ENCODE peak calls at places on chromosomes 3 and 15, in eight cellular contexts. One of them, this sample, is unnamed.

GRCh38 chr3:77524467-77524866 is 484.6 kb downstream of the ROBO2 start:
- DNase-seq in left ventricle myocardium inferior: no peak
- DNase-seq in ureter: no peak
- DNase-seq in astrocyte of the spinal cord: no peak
- DNase-seq in HT1080: no peak
- DNase-seq in NCI-H2029 treated with DMSO at 0.1 percent for 48 hours: no peak
- DNase-seq in DMS153: no peak
- DNase-seq in hippocampal formation: no peak
- DNase-seq in this sample: no peak

GRCh38 chr3:56940989-56941388 is 119.5 kb upstream of the SPATA12 start:
- DNase-seq in left ventricle myocardium inferior: no peak
- DNase-seq in ureter: no peak
- DNase-seq in astrocyte of the spinal cord: no peak
- DNase-seq in HT1080: no peak
- DNase-seq in NCI-H2029 treated with DMSO at 0.1 percent for 48 hours: no peak
- DNase-seq in DMS153: no peak
- DNase-seq in hippocampal formation: no peak
- DNase-seq in this sample: no peak

GRCh38 chr3:99686955-99687612 is 48.7 kb downstream of the COL8A1 start:
- DNase-seq in left ventricle myocardium inferior: peak; percentile 40
- DNase-seq in ureter: peak; percentile 48
- DNase-seq in astrocyte of the spinal cord: peak; percentile 76
- DNase-seq in HT1080: peak; percentile 66
- DNase-seq in NCI-H2029 treated with DMSO at 0.1 percent for 48 hours: no peak
- DNase-seq in DMS153: no peak
- DNase-seq in hippocampal formation: peak; percentile 3
- DNase-seq in this sample: peak; percentile 67

GRCh38 chr3:40207796-40208195 is 101.7 kb upstream of the EIF1B start:
- DNase-seq in left ventricle myocardium inferior: no peak
- DNase-seq in ureter: no peak
- DNase-seq in astrocyte of the spinal cord: no peak
- DNase-seq in HT1080: no peak
- DNase-seq in NCI-H2029 treated with DMSO at 0.1 percent for 48 hours: no peak
- DNase-seq in DMS153: no peak
- DNase-seq in hippocampal formation: no peak
- DNase-seq in this sample: peak; percentile 24

GRCh38 chr15:58980351-58980939 is 7.0 kb upstream of the RNF111 start:
- DNase-seq in left ventricle myocardium inferior: no peak
- DNase-seq in ureter: no peak
- DNase-seq in astrocyte of the spinal cord: peak; percentile 59
- DNase-seq in HT1080: no peak
- DNase-seq in NCI-H2029 treated with DMSO at 0.1 percent for 48 hours: peak; percentile 5
- DNase-seq in DMS153: peak; percentile 10
- DNase-seq in hippocampal formation: no peak
- DNase-seq in this sample: peak; percentile 41

GRCh38 chr3:131192701-131193100 is 166.0 kb downstream of the NEK11 start:
- DNase-seq in left ventricle myocardium inferior: no peak
- DNase-seq in ureter: no peak
- DNase-seq in astrocyte of the spinal cord: no peak
- DNase-seq in HT1080: no peak
- DNase-seq in NCI-H2029 treated with DMSO at 0.1 percent for 48 hours: no peak
- DNase-seq in DMS153: no peak
- DNase-seq in hippocampal formation: no peak
- DNase-seq in this sample: no peak

GRCh38 chr3:119695480-119695879 is 7.3 kb upstream of the CFAP91 start:
- DNase-seq in left ventricle myocardium inferior: no peak
- DNase-seq in ureter: no peak
- DNase-seq in astrocyte of the spinal cord: no peak
- DNase-seq in HT1080: peak; percentile 81
- DNase-seq in NCI-H2029 treated with DMSO at 0.1 percent for 48 hours: no peak
- DNase-seq in DMS153: no peak
- DNase-seq in hippocampal formation: no peak
- DNase-seq in this sample: peak; percentile 37

GRCh38 chr3:108153451-108153981 is 62.7 kb upstream of the CD47 start:
- DNase-seq in left ventricle myocardium inferior: no peak
- DNase-seq in ureter: no peak
- DNase-seq in astrocyte of the spinal cord: peak; percentile 69
- DNase-seq in HT1080: peak; percentile 71
- DNase-seq in NCI-H2029 treated with DMSO at 0.1 percent for 48 hours: no peak
- DNase-seq in DMS153: no peak
- DNase-seq in hippocampal formation: no peak
- DNase-seq in this sample: peak; percentile 81

GRCh38 chr15:74369084-74369745 is 1.8 kb upstream of the CYP11A1 start:
- DNase-seq in left ventricle myocardium inferior: no peak
- DNase-seq in ureter: no peak
- DNase-seq in astrocyte of the spinal cord: no peak
- DNase-seq in HT1080: no peak
- DNase-seq in NCI-H2029 treated with DMSO at 0.1 percent for 48 hours: no peak
- DNase-seq in DMS153: no peak
- DNase-seq in hippocampal formation: no peak
- DNase-seq in this sample: no peak

GRCh38 chr3:24389108-24390090 is 105.3 kb downstream of the THRB start:
- DNase-seq in left ventricle myocardium inferior: no peak
- DNase-seq in ureter: no peak
- DNase-seq in astrocyte of the spinal cord: no peak
- DNase-seq in HT1080: no peak
- DNase-seq in NCI-H2029 treated with DMSO at 0.1 percent for 48 hours: no peak
- DNase-seq in DMS153: no peak
- DNase-seq in hippocampal formation: no peak
- DNase-seq in this sample: peak; percentile 24

This sample was measured in LHCN-M2.